ENCODE peak calls at places on chromosomes 7 and 10, in eight cellular contexts. K, A, M, V, U, C, Y and Q are unnamed samples. For H3K4me1, the result is how much of the 10 kb centered on the place peaks cover.

GRCh38 chr10:36086976-36087726 is 445.1 kb upstream of the FZD8 start:
- DNase-seq in M (no peak), A (no peak), K (no peak), U (no peak), C (no peak), Y (no peak), V (no peak), Q (no peak)

GRCh38 chr7:99834382-99834781 is 6.6 kb downstream of the CYP3A43 start:
- DNase-seq in Y (no peak), M (no peak), K (no peak), A (no peak), C (no peak), U (no peak), V (no peak), Q (no peak)

GRCh38 chr10:86945361-86946214 is 11.8 kb downstream of the MMRN2 start:
- DNase-seq in U (no peak), Y (peak), V (no peak), A (peak), C (no peak), K (no peak), M (no peak), Q (peak)

GRCh38 chr7:14233898-14234174 is 244.4 kb upstream of the ETV1 start:
- DNase-seq in A (no peak), V (no peak), C (no peak), U (no peak), M (no peak), K (no peak), Y (no peak), Q (no peak)

GRCh38 chr10:106942035-106942662 is 222.4 kb downstream of the SORCS1 start:
- DNase-seq in Y (no peak), U (no peak), K (no peak), V (no peak), C (no peak), A (peak), M (no peak), Q (no peak)

GRCh38 chr7:24476227-24476626 is 97.0 kb upstream of the PALS2 start:
- DNase-seq in V (no peak), A (no peak), U (no peak), C (no peak), Y (no peak), K (no peak), M (no peak), Q (no peak)

GRCh38 chr7:40077849-40078248 is 56.6 kb downstream of the MPLKIP start:
- DNase-seq in K (no peak), V (no peak), U (no peak), A (no peak), C (no peak), Y (no peak), M (no peak), Q (no peak)

GRCh38 chr7:19899517-19899916 is 126.1 kb upstream of the TMEM196 start:
- DNase-seq in U (no peak), M (no peak), V (no peak), K (no peak), Y (no peak), A (no peak), C (no peak), Q (no peak)

GRCh38 chr7:38070718-38071117 is 107.3 kb upstream of the STARD3NL start:
- DNase-seq in U (peak), M (no peak), A (peak), K (no peak), V (no peak), C (no peak), Y (peak), Q (no peak)

GRCh38 chr7:145643981-145644380 is 472.6 kb upstream of the CNTNAP2 start:
- DNase-seq in M (no peak), K (no peak), C (no peak), U (no peak), A (no peak), Y (no peak), V (no peak), Q (no peak)

GRCh38 chr10:68406111-68406814 is 814 bp downstream of the RUFY2 start:
- DNase-seq in V (no peak), A (no peak), U (no peak), C (peak), M (peak), Y (peak), K (peak), Q (peak)

GRCh38 chr7:147412109-147412508 is 1178.5 kb upstream of the C7orf33 start:
- DNase-seq in Y (no peak), M (no peak), C (no peak), U (no peak), V (no peak), K (no peak), A (no peak), Q (no peak)

GRCh38 chr7:141974831-141975230 is 1.3 kb upstream of the TAS2R38 start:
- DNase-seq in M (no peak), U (no peak), A (no peak), Y (peak), C (no peak), V (no peak), K (no peak), Q (no peak)

GRCh38 chr10:121984463-121984862 is 4.5 kb upstream of the TACC2 start:
- DNase-seq in M (no peak), K (no peak), U (no peak), Y (no peak), C (no peak), V (no peak), A (no peak), Q (no peak)

GRCh38 chr10:94092848-94093247 is 99.1 kb downstream of the PLCE1 start:
- DNase-seq in A (no peak), C (no peak), K (no peak), V (peak), U (no peak), Y (no peak), M (no peak), Q (no peak)

GRCh38 chr10:52566471-52567246 is 205.9 kb downstream of the MBL2 start:
- DNase-seq in Y (no peak), A (no peak), V (no peak), K (no peak), C (no peak), M (peak), U (no peak), Q (no peak)

GRCh38 chr7:26995664-26996063 is 100.1 kb downstream of the HOXA1 start:
- DNase-seq in M (no peak), U (no peak), C (no peak), V (no peak), A (no peak), K (no peak), Y (no peak), Q (no peak)

GRCh38 chr10:72126184-72126871 is 38.0 kb upstream of the SPOCK2 start:
- DNase-seq in K (no peak), M (peak), V (no peak), A (no peak), U (peak), Y (no peak), C (no peak), Q (no peak)

GRCh38 chr10:120684211-120684610 is 167.0 kb upstream of the WDR11 start:
- DNase-seq in V (no peak), Y (no peak), U (no peak), C (no peak), K (no peak), M (peak), A (no peak), Q (no peak)

GRCh38 chr7:77479536-77480088 is 57.5 kb upstream of the PTPN12 start:
- DNase-seq in U (no peak), C (no peak), K (peak), Y (no peak), A (no peak), V (no peak), M (no peak), Q (no peak)

GRCh38 chr7:84022686-84023308 is 171.8 kb downstream of the SEMA3A start:
- DNase-seq in M (no peak), K (no peak), U (no peak), A (no peak), V (no peak), C (no peak), Y (no peak), Q (no peak)

GRCh38 chr10:126122856-126123255 is 226.5 kb downstream of the FANK1 start:
- DNase-seq in M (no peak), C (no peak), A (no peak), V (no peak), K (no peak), Y (no peak), U (no peak), Q (no peak)

GRCh38 chr10:80268266-80268665 is 21.2 kb downstream of the MAT1A start:
- DNase-seq in V (no peak), M (no peak), Y (no peak), U (no peak), A (no peak), K (no peak), C (no peak), Q (no peak)

GRCh38 chr10:35216303-35216905 is 89.8 kb downstream of the CREM start:
- DNase-seq in U (peak), M (peak), C (peak), K (no peak), V (no peak), Y (no peak), A (no peak), Q (peak)

GRCh38 chr7:121480566-121481335 is 84.6 kb upstream of the FAM3C start:
- DNase-seq in M (no peak), C (no peak), Y (no peak), U (no peak), K (no peak), A (no peak), V (no peak), Q (no peak)

GRCh38 chr7:98456851-98457250 is 56.0 kb upstream of the BAIAP2L1 start:
- DNase-seq in V (no peak), K (no peak), Y (no peak), A (no peak), M (no peak), C (no peak), U (no peak), Q (no peak)

GRCh38 chr10:44306762-44307161 is 78.1 kb downstream of the CXCL12 start:
- DNase-seq in M (no peak), V (peak), C (no peak), U (no peak), A (no peak), K (no peak), Y (no peak), Q (no peak)

GRCh38 chr7:50335795-50336754 is 31.6 kb downstream of the IKZF1 start:
- DNase-seq in C (no peak), U (no peak), K (no peak), Y (no peak), V (no peak), A (no peak), M (no peak), Q (no peak)

GRCh38 chr7:150756858-150757257 is 19.6 kb downstream of the GIMAP5 start:
- DNase-seq in Y (no peak), C (no peak), M (peak), A (no peak), K (no peak), U (no peak), V (no peak), Q (no peak)

GRCh38 chr7:75638607-75639070 is 100.1 kb downstream of the HIP1 start:
- DNase-seq in Y (peak), U (peak), A (peak), K (peak), C (peak), M (peak), V (no peak), Q (peak)
- TF ChIP-seq CTCF in Y (no peak), U (no peak), A (no peak), K (no peak), C (no peak), M (no peak), V (no peak), Q (no peak)

GRCh38 chr10:124069341-124069740 is 24.1 kb downstream of the CHST15 start:
- DNase-seq in U (no peak), A (no peak), V (no peak), Y (no peak), M (no peak), K (no peak), C (no peak), Q (no peak)
- H3K4me1 ChIP-seq in U (under half), A (under half), V (half or more), Y (under half), M (under half), K (under half), C (under half), Q (under half)

DNA sequence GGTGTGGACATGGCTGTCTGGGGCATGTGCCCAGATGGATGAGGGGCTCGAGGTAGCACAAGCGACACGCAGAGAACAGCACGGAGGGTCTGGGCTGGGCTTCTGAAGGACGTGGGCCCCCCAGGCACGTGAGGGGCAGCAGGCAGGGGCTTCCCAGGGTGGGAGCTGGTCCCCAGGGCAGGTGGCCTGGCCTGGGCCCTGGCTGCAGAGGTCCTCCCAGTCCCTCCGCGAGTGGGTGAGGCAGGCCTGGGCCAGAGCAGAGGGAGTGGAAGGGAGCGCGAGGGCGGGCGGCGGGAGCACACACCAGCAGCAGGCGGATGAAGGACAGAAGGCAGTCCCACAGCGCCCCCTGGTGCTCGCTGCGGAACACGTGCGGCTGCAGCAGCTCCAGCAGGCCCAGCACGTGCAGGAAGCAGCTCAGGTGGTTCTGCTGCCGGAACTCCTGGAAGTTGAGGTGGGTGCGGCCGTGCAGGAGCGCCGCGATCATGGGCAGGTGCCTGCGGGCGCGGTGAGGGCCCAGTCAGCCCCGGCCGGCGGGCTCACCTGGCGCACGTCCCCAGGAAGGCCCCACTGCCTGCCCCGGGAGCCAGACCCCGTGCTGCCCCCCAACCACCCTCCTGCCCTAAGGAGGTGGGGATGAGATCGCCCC is 14.7 kb upstream of the MICALL2 start:
- DNase-seq in V (peak), A (peak), M (peak), K (peak), Y (peak), C (peak), U (peak), Q (peak)
- TF ChIP-seq POLR2A in V (no peak), A (no peak), M (no peak), K (no peak), Y (no peak), C (no peak), U (no peak), Q (no peak)

GRCh38 chr10:129868470-129869035 is 95.5 kb downstream of the EBF3 start:
- DNase-seq in C (no peak), A (no peak), V (no peak), Y (no peak), U (no peak), M (no peak), K (no peak), Q (no peak)

GRCh38 chr10:129865960-129866359 is 98.1 kb downstream of the EBF3 start:
- DNase-seq in M (no peak), V (no peak), Y (no peak), C (no peak), U (no peak), A (no peak), K (no peak), Q (no peak)

GRCh38 chr10:129867780-129868179 is 96.3 kb downstream of the EBF3 start:
- DNase-seq in M (no peak), C (no peak), U (no peak), K (no peak), V (no peak), Y (no peak), A (no peak), Q (no peak)

GRCh38 chr10:129865413-129865812 is 98.7 kb downstream of the EBF3 start:
- DNase-seq in K (no peak), Y (no peak), V (no peak), A (no peak), M (no peak), C (no peak), U (no peak), Q (no peak)

GRCh38 chr10:129866894-129867293 is 97.2 kb downstream of the EBF3 start:
- DNase-seq in Y (no peak), C (no peak), K (no peak), V (no peak), A (no peak), M (no peak), U (no peak), Q (no peak)
- TF ChIP-seq CTCF in Y (no peak), C (no peak), K (no peak), V (no peak), A (no peak), M (no peak), U (no peak), Q (no peak)

DNA sequence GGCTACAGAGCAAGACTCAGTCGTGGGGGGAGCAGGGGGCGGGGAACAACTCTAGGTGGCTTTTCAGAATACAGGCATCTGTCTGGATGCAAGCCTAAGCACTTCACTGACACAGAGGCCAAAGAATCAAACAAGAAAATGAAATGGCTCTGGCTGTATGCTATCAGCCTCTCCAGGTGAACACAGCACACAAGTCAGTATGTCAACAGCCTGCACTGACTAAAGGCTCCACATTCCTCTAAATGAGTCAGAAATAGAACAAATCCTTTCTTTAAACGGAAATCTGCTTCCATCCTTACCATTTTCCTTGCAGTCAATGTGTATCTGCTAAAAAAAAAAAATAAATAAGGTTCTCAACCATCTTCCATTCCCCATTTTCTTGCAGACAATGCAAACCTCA is 88.3 kb downstream of the ARMH3 start:
- DNase-seq in C (no peak), A (no peak), V (no peak), Y (no peak), U (no peak), K (no peak), M (no peak), Q (no peak)
- H3K4me1 ChIP-seq in C (under half), A (under half), V (under half), Y (under half), U (under half), K (under half), M (under half), Q (under half)

GRCh38 chr7:45001138-45001694 is 1.2 kb downstream of the CCM2 start:
- DNase-seq in M (peak), U (peak), V (no peak), A (no peak), K (no peak), Y (peak), C (peak), Q (peak)

GRCh38 chr7:44999245-45000095 is 531 bp upstream of the CCM2 start:
- DNase-seq in M (peak), V (peak), A (peak), C (peak), K (peak), Y (peak), U (peak), Q (peak)

GRCh38 chr7:44998153-44998871 is 1.7 kb upstream of the CCM2 start:
- DNase-seq in Y (no peak), K (no peak), M (no peak), V (no peak), C (no peak), U (no peak), A (no peak), Q (no peak)

GRCh38 chr7:45001826-45002225 is 1.8 kb downstream of the CCM2 start:
- DNase-seq in U (no peak), Y (no peak), A (no peak), M (no peak), V (no peak), C (no peak), K (peak), Q (no peak)

DNA sequence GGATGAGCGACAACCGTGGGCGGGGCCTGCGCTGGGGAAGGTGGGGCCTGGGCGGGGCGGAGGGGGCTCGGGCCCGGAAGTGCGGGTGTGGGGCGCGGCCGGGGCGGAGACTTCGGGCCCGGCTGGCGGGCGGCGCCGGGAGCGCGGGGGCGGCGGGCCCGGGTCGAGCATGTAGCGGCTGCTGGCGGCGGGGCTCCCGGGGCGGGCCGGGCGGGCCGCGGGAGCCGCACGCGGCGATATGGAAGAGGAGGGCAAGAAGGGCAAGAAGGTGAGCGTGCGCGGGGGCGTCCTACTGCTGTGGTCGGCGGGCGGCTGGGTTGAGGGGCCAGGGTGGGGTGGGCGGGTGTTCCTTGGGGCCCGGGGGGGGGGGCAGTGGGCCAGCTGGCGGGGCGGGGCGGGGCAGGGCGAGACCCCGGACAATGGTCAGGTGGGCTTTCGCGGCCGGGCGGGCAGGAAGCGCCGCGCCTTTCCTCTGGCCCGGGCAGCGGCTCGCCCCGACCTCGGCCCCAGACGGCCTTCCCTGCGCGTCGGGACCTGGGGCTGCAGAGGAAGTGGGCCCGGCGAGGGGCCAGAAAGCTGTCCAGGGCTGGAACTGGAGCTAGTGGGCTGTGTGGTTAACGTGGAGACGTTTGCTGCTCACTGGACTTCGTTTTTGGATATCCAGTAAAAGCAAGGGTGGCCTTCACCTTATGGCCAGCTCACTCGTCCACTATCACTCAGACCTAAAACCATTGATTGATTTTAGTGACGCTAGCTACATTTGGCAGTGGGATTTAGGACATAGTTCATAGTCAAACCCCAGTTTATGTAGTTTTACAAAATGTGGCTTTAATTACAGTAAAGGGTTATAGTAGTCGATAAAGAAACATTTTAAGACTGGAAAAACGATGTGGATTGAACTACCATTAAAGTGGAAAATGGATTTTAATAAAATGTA is at the start of gene CCM2:
- DNase-seq in K (no peak), Y (peak), C (peak), U (peak), A (peak), V (no peak), M (peak), Q (peak)
- TF ChIP-seq POLR2A in K (no peak), Y (no peak), C (peak), U (peak), A (no peak), V (no peak), M (peak), Q (no peak)